ENCODE peak calls at places on chromosomes 12 and 14, in seven cellular contexts. One of them, this sample, is unnamed.

GRCh38 chr12:4555804-4556203 is 6.2 kb upstream of the DYRK4 start:
- DNase-seq in stimulated activated naive B cell treated with anti-CD40 and anti-IgM and Interleukin-4, amounts not matched to agents 10 μg/mL and 1 μg/mL and 100 μg/mL, for 72 hours: no peak
- DNase-seq in activated CD4-positive, alpha-beta T cell treated with anti-CD3 and anti-CD28 coated beads for 36 hours: no peak
- DNase-seq in T-helper 2 cell: no peak
- DNase-seq in adipocyte: no peak
- DNase-seq in stimulated activated CD8-positive, alpha-beta memory T cell treated with anti-CD3 and anti-CD28 coated beads, Interleukin-2, amount 100 ng/mL, for 48 hours: no peak
- DNase-seq in heart left ventricle: no peak
- DNase-seq in this sample: no peak

GRCh38 chr12:67578976-67579661 is 69.4 kb upstream of the DYRK2 start:
- DNase-seq in stimulated activated naive B cell treated with anti-CD40 and anti-IgM and Interleukin-4, amounts not matched to agents 10 μg/mL and 1 μg/mL and 100 μg/mL, for 72 hours: no peak
- DNase-seq in activated CD4-positive, alpha-beta T cell treated with anti-CD3 and anti-CD28 coated beads for 36 hours: peak
- DNase-seq in T-helper 2 cell: peak
- DNase-seq in adipocyte: no peak
- DNase-seq in stimulated activated CD8-positive, alpha-beta memory T cell treated with anti-CD3 and anti-CD28 coated beads, Interleukin-2, amount 100 ng/mL, for 48 hours: no peak
- DNase-seq in heart left ventricle: no peak
- DNase-seq in this sample: no peak

GRCh38 chr14:76576047-76576741 is 185.1 kb upstream of the VASH1 start:
- DNase-seq in stimulated activated naive B cell treated with anti-CD40 and anti-IgM and Interleukin-4, amounts not matched to agents 10 μg/mL and 1 μg/mL and 100 μg/mL, for 72 hours: no peak
- DNase-seq in activated CD4-positive, alpha-beta T cell treated with anti-CD3 and anti-CD28 coated beads for 36 hours: no peak
- DNase-seq in T-helper 2 cell: no peak
- DNase-seq in adipocyte: no peak
- DNase-seq in stimulated activated CD8-positive, alpha-beta memory T cell treated with anti-CD3 and anti-CD28 coated beads, Interleukin-2, amount 100 ng/mL, for 48 hours: no peak
- DNase-seq in heart left ventricle: no peak
- DNase-seq in this sample: no peak

GRCh38 chr14:49951946-49952345 is 59.1 kb downstream of the ARF6 start:
- DNase-seq in stimulated activated naive B cell treated with anti-CD40 and anti-IgM and Interleukin-4, amounts not matched to agents 10 μg/mL and 1 μg/mL and 100 μg/mL, for 72 hours: no peak
- DNase-seq in activated CD4-positive, alpha-beta T cell treated with anti-CD3 and anti-CD28 coated beads for 36 hours: no peak
- DNase-seq in T-helper 2 cell: no peak
- DNase-seq in adipocyte: no peak
- DNase-seq in stimulated activated CD8-positive, alpha-beta memory T cell treated with anti-CD3 and anti-CD28 coated beads, Interleukin-2, amount 100 ng/mL, for 48 hours: no peak
- DNase-seq in heart left ventricle: no peak
- DNase-seq in this sample: no peak

GRCh38 chr12:20451759-20452158 is 83.4 kb downstream of the PDE3A start:
- DNase-seq in stimulated activated naive B cell treated with anti-CD40 and anti-IgM and Interleukin-4, amounts not matched to agents 10 μg/mL and 1 μg/mL and 100 μg/mL, for 72 hours: no peak
- DNase-seq in activated CD4-positive, alpha-beta T cell treated with anti-CD3 and anti-CD28 coated beads for 36 hours: no peak
- DNase-seq in T-helper 2 cell: no peak
- DNase-seq in adipocyte: peak
- DNase-seq in stimulated activated CD8-positive, alpha-beta memory T cell treated with anti-CD3 and anti-CD28 coated beads, Interleukin-2, amount 100 ng/mL, for 48 hours: no peak
- DNase-seq in heart left ventricle: no peak
- DNase-seq in this sample: no peak

GRCh38 chr14:64915797-64916196 is 1.5 kb downstream of the CHURC1 start:
- DNase-seq in stimulated activated naive B cell treated with anti-CD40 and anti-IgM and Interleukin-4, amounts not matched to agents 10 μg/mL and 1 μg/mL and 100 μg/mL, for 72 hours: no peak
- DNase-seq in activated CD4-positive, alpha-beta T cell treated with anti-CD3 and anti-CD28 coated beads for 36 hours: no peak
- DNase-seq in T-helper 2 cell: no peak
- DNase-seq in adipocyte: no peak
- DNase-seq in stimulated activated CD8-positive, alpha-beta memory T cell treated with anti-CD3 and anti-CD28 coated beads, Interleukin-2, amount 100 ng/mL, for 48 hours: no peak
- DNase-seq in heart left ventricle: no peak
- DNase-seq in this sample: no peak

GRCh38 chr12:122867701-122868461 is 28.0 kb downstream of the VPS37B start:
- DNase-seq in stimulated activated naive B cell treated with anti-CD40 and anti-IgM and Interleukin-4, amounts not matched to agents 10 μg/mL and 1 μg/mL and 100 μg/mL, for 72 hours: no peak
- DNase-seq in activated CD4-positive, alpha-beta T cell treated with anti-CD3 and anti-CD28 coated beads for 36 hours: no peak
- DNase-seq in T-helper 2 cell: no peak
- DNase-seq in adipocyte: no peak
- DNase-seq in stimulated activated CD8-positive, alpha-beta memory T cell treated with anti-CD3 and anti-CD28 coated beads, Interleukin-2, amount 100 ng/mL, for 48 hours: no peak
- DNase-seq in heart left ventricle: peak
- DNase-seq in this sample: no peak

GRCh38 chr12:51059086-51059485 is 11.0 kb downstream of the LETMD1 start:
- DNase-seq in stimulated activated naive B cell treated with anti-CD40 and anti-IgM and Interleukin-4, amounts not matched to agents 10 μg/mL and 1 μg/mL and 100 μg/mL, for 72 hours: no peak
- DNase-seq in activated CD4-positive, alpha-beta T cell treated with anti-CD3 and anti-CD28 coated beads for 36 hours: no peak
- DNase-seq in T-helper 2 cell: no peak
- DNase-seq in adipocyte: no peak
- DNase-seq in stimulated activated CD8-positive, alpha-beta memory T cell treated with anti-CD3 and anti-CD28 coated beads, Interleukin-2, amount 100 ng/mL, for 48 hours: no peak
- DNase-seq in heart left ventricle: no peak
- DNase-seq in this sample: no peak

GRCh38 chr12:4272014-4272975 is 1.3 kb upstream of the CCND2 start:
- DNase-seq in stimulated activated naive B cell treated with anti-CD40 and anti-IgM and Interleukin-4, amounts not matched to agents 10 μg/mL and 1 μg/mL and 100 μg/mL, for 72 hours: peak
- DNase-seq in activated CD4-positive, alpha-beta T cell treated with anti-CD3 and anti-CD28 coated beads for 36 hours: peak
- DNase-seq in T-helper 2 cell: peak
- DNase-seq in adipocyte: peak
- DNase-seq in stimulated activated CD8-positive, alpha-beta memory T cell treated with anti-CD3 and anti-CD28 coated beads, Interleukin-2, amount 100 ng/mL, for 48 hours: peak
- DNase-seq in heart left ventricle: peak
- DNase-seq in this sample: peak

GRCh38 chr14:37830271-37830670 is 234.8 kb downstream of the TTC6 start:
- DNase-seq in stimulated activated naive B cell treated with anti-CD40 and anti-IgM and Interleukin-4, amounts not matched to agents 10 μg/mL and 1 μg/mL and 100 μg/mL, for 72 hours: no peak
- DNase-seq in activated CD4-positive, alpha-beta T cell treated with anti-CD3 and anti-CD28 coated beads for 36 hours: no peak
- DNase-seq in T-helper 2 cell: no peak
- DNase-seq in adipocyte: no peak
- DNase-seq in stimulated activated CD8-positive, alpha-beta memory T cell treated with anti-CD3 and anti-CD28 coated beads, Interleukin-2, amount 100 ng/mL, for 48 hours: no peak
- DNase-seq in heart left ventricle: no peak
- DNase-seq in this sample: no peak

GRCh38 chr12:6553051-6553868 is 2.6 kb downstream of the IFFO1 start:
- DNase-seq in stimulated activated naive B cell treated with anti-CD40 and anti-IgM and Interleukin-4, amounts not matched to agents 10 μg/mL and 1 μg/mL and 100 μg/mL, for 72 hours: no peak
- DNase-seq in activated CD4-positive, alpha-beta T cell treated with anti-CD3 and anti-CD28 coated beads for 36 hours: no peak
- DNase-seq in T-helper 2 cell: no peak
- DNase-seq in adipocyte: peak
- DNase-seq in stimulated activated CD8-positive, alpha-beta memory T cell treated with anti-CD3 and anti-CD28 coated beads, Interleukin-2, amount 100 ng/mL, for 48 hours: no peak
- DNase-seq in heart left ventricle: peak
- DNase-seq in this sample: no peak

GRCh38 chr12:42741771-42742510 is 152.4 kb upstream of the PRICKLE1 start:
- DNase-seq in stimulated activated naive B cell treated with anti-CD40 and anti-IgM and Interleukin-4, amounts not matched to agents 10 μg/mL and 1 μg/mL and 100 μg/mL, for 72 hours: no peak
- DNase-seq in activated CD4-positive, alpha-beta T cell treated with anti-CD3 and anti-CD28 coated beads for 36 hours: no peak
- DNase-seq in T-helper 2 cell: no peak
- DNase-seq in adipocyte: peak
- DNase-seq in stimulated activated CD8-positive, alpha-beta memory T cell treated with anti-CD3 and anti-CD28 coated beads, Interleukin-2, amount 100 ng/mL, for 48 hours: no peak
- DNase-seq in heart left ventricle: no peak
- DNase-seq in this sample: no peak

GRCh38 chr14:70073924-70074566 is 114.7 kb downstream of the SLC8A3 start:
- DNase-seq in stimulated activated naive B cell treated with anti-CD40 and anti-IgM and Interleukin-4, amounts not matched to agents 10 μg/mL and 1 μg/mL and 100 μg/mL, for 72 hours: peak
- DNase-seq in activated CD4-positive, alpha-beta T cell treated with anti-CD3 and anti-CD28 coated beads for 36 hours: peak
- DNase-seq in T-helper 2 cell: no peak
- DNase-seq in adipocyte: peak
- DNase-seq in stimulated activated CD8-positive, alpha-beta memory T cell treated with anti-CD3 and anti-CD28 coated beads, Interleukin-2, amount 100 ng/mL, for 48 hours: peak
- DNase-seq in heart left ventricle: peak
- DNase-seq in this sample: no peak

GRCh38 chr12:123660328-123660727 is 10.6 kb upstream of the TCTN2 start:
- DNase-seq in stimulated activated naive B cell treated with anti-CD40 and anti-IgM and Interleukin-4, amounts not matched to agents 10 μg/mL and 1 μg/mL and 100 μg/mL, for 72 hours: no peak
- DNase-seq in activated CD4-positive, alpha-beta T cell treated with anti-CD3 and anti-CD28 coated beads for 36 hours: no peak
- DNase-seq in T-helper 2 cell: no peak
- DNase-seq in adipocyte: peak
- DNase-seq in stimulated activated CD8-positive, alpha-beta memory T cell treated with anti-CD3 and anti-CD28 coated beads, Interleukin-2, amount 100 ng/mL, for 48 hours: no peak
- DNase-seq in heart left ventricle: no peak
- DNase-seq in this sample: no peak

GRCh38 chr12:90512518-90512917 is 442.5 kb downstream of the CCER1 start:
- DNase-seq in stimulated activated naive B cell treated with anti-CD40 and anti-IgM and Interleukin-4, amounts not matched to agents 10 μg/mL and 1 μg/mL and 100 μg/mL, for 72 hours: no peak
- DNase-seq in activated CD4-positive, alpha-beta T cell treated with anti-CD3 and anti-CD28 coated beads for 36 hours: no peak
- DNase-seq in T-helper 2 cell: no peak
- DNase-seq in adipocyte: no peak
- DNase-seq in stimulated activated CD8-positive, alpha-beta memory T cell treated with anti-CD3 and anti-CD28 coated beads, Interleukin-2, amount 100 ng/mL, for 48 hours: no peak
- DNase-seq in heart left ventricle: no peak
- DNase-seq in this sample: no peak

GRCh38 chr12:52821826-52822660 is 8.1 kb upstream of the KRT4 start:
- DNase-seq in stimulated activated naive B cell treated with anti-CD40 and anti-IgM and Interleukin-4, amounts not matched to agents 10 μg/mL and 1 μg/mL and 100 μg/mL, for 72 hours: no peak
- DNase-seq in activated CD4-positive, alpha-beta T cell treated with anti-CD3 and anti-CD28 coated beads for 36 hours: no peak
- DNase-seq in T-helper 2 cell: no peak
- DNase-seq in adipocyte: peak
- DNase-seq in stimulated activated CD8-positive, alpha-beta memory T cell treated with anti-CD3 and anti-CD28 coated beads, Interleukin-2, amount 100 ng/mL, for 48 hours: no peak
- DNase-seq in heart left ventricle: no peak
- DNase-seq in this sample: no peak

GRCh38 chr12:24600996-24601395 is 347.9 kb downstream of the BCAT1 start:
- DNase-seq in stimulated activated naive B cell treated with anti-CD40 and anti-IgM and Interleukin-4, amounts not matched to agents 10 μg/mL and 1 μg/mL and 100 μg/mL, for 72 hours: no peak
- DNase-seq in activated CD4-positive, alpha-beta T cell treated with anti-CD3 and anti-CD28 coated beads for 36 hours: peak
- DNase-seq in T-helper 2 cell: no peak
- DNase-seq in adipocyte: peak
- DNase-seq in stimulated activated CD8-positive, alpha-beta memory T cell treated with anti-CD3 and anti-CD28 coated beads, Interleukin-2, amount 100 ng/mL, for 48 hours: no peak
- DNase-seq in heart left ventricle: no peak
- DNase-seq in this sample: no peak

GRCh38 chr12:117000316-117000715 is 89.6 kb downstream of the FBXW8 start:
- DNase-seq in stimulated activated naive B cell treated with anti-CD40 and anti-IgM and Interleukin-4, amounts not matched to agents 10 μg/mL and 1 μg/mL and 100 μg/mL, for 72 hours: no peak
- DNase-seq in activated CD4-positive, alpha-beta T cell treated with anti-CD3 and anti-CD28 coated beads for 36 hours: no peak
- DNase-seq in T-helper 2 cell: no peak
- DNase-seq in adipocyte: no peak
- DNase-seq in stimulated activated CD8-positive, alpha-beta memory T cell treated with anti-CD3 and anti-CD28 coated beads, Interleukin-2, amount 100 ng/mL, for 48 hours: no peak
- DNase-seq in heart left ventricle: no peak
- DNase-seq in this sample: no peak

GRCh38 chr12:53078425-53079225 is 565 bp downstream of the SPRYD3 start:
- DNase-seq in stimulated activated naive B cell treated with anti-CD40 and anti-IgM and Interleukin-4, amounts not matched to agents 10 μg/mL and 1 μg/mL and 100 μg/mL, for 72 hours: no peak
- DNase-seq in activated CD4-positive, alpha-beta T cell treated with anti-CD3 and anti-CD28 coated beads for 36 hours: peak
- DNase-seq in T-helper 2 cell: no peak
- DNase-seq in adipocyte: peak
- DNase-seq in stimulated activated CD8-positive, alpha-beta memory T cell treated with anti-CD3 and anti-CD28 coated beads, Interleukin-2, amount 100 ng/mL, for 48 hours: peak
- DNase-seq in heart left ventricle: no peak
- DNase-seq in this sample: no peak

GRCh38 chr12:14602128-14602527 is 34.4 kb upstream of the PLBD1 start:
- DNase-seq in stimulated activated naive B cell treated with anti-CD40 and anti-IgM and Interleukin-4, amounts not matched to agents 10 μg/mL and 1 μg/mL and 100 μg/mL, for 72 hours: no peak
- DNase-seq in activated CD4-positive, alpha-beta T cell treated with anti-CD3 and anti-CD28 coated beads for 36 hours: no peak
- DNase-seq in T-helper 2 cell: no peak
- DNase-seq in adipocyte: no peak
- DNase-seq in stimulated activated CD8-positive, alpha-beta memory T cell treated with anti-CD3 and anti-CD28 coated beads, Interleukin-2, amount 100 ng/mL, for 48 hours: no peak
- DNase-seq in heart left ventricle: no peak
- DNase-seq in this sample: no peak

GRCh38 chr12:116684891-116685290 is 53.0 kb downstream of the SPRING1 start:
- DNase-seq in stimulated activated naive B cell treated with anti-CD40 and anti-IgM and Interleukin-4, amounts not matched to agents 10 μg/mL and 1 μg/mL and 100 μg/mL, for 72 hours: no peak
- DNase-seq in activated CD4-positive, alpha-beta T cell treated with anti-CD3 and anti-CD28 coated beads for 36 hours: no peak
- DNase-seq in T-helper 2 cell: no peak
- DNase-seq in adipocyte: no peak
- DNase-seq in stimulated activated CD8-positive, alpha-beta memory T cell treated with anti-CD3 and anti-CD28 coated beads, Interleukin-2, amount 100 ng/mL, for 48 hours: no peak
- DNase-seq in heart left ventricle: no peak
- DNase-seq in this sample: no peak

GRCh38 chr12:81022531-81022930 is 55.3 kb upstream of the ACSS3 start:
- DNase-seq in stimulated activated naive B cell treated with anti-CD40 and anti-IgM and Interleukin-4, amounts not matched to agents 10 μg/mL and 1 μg/mL and 100 μg/mL, for 72 hours: no peak
- DNase-seq in activated CD4-positive, alpha-beta T cell treated with anti-CD3 and anti-CD28 coated beads for 36 hours: no peak
- DNase-seq in T-helper 2 cell: no peak
- DNase-seq in adipocyte: no peak
- DNase-seq in stimulated activated CD8-positive, alpha-beta memory T cell treated with anti-CD3 and anti-CD28 coated beads, Interleukin-2, amount 100 ng/mL, for 48 hours: no peak
- DNase-seq in heart left ventricle: no peak
- DNase-seq in this sample: no peak

GRCh38 chr12:108724054-108724889 is 7.0 kb downstream of the CORO1C start:
- DNase-seq in stimulated activated naive B cell treated with anti-CD40 and anti-IgM and Interleukin-4, amounts not matched to agents 10 μg/mL and 1 μg/mL and 100 μg/mL, for 72 hours: no peak
- DNase-seq in activated CD4-positive, alpha-beta T cell treated with anti-CD3 and anti-CD28 coated beads for 36 hours: peak
- DNase-seq in T-helper 2 cell: no peak
- DNase-seq in adipocyte: no peak
- DNase-seq in stimulated activated CD8-positive, alpha-beta memory T cell treated with anti-CD3 and anti-CD28 coated beads, Interleukin-2, amount 100 ng/mL, for 48 hours: no peak
- DNase-seq in heart left ventricle: no peak
- DNase-seq in this sample: no peak

GRCh38 chr14:52011557-52011956 is 22.2 kb downstream of the RTRAF start:
- DNase-seq in stimulated activated naive B cell treated with anti-CD40 and anti-IgM and Interleukin-4, amounts not matched to agents 10 μg/mL and 1 μg/mL and 100 μg/mL, for 72 hours: no peak
- DNase-seq in activated CD4-positive, alpha-beta T cell treated with anti-CD3 and anti-CD28 coated beads for 36 hours: no peak
- DNase-seq in T-helper 2 cell: no peak
- DNase-seq in adipocyte: no peak
- DNase-seq in stimulated activated CD8-positive, alpha-beta memory T cell treated with anti-CD3 and anti-CD28 coated beads, Interleukin-2, amount 100 ng/mL, for 48 hours: no peak
- DNase-seq in heart left ventricle: no peak
- DNase-seq in this sample: no peak

GRCh38 chr14:51776102-51776894 is 84.1 kb upstream of the GNG2 start:
- DNase-seq in stimulated activated naive B cell treated with anti-CD40 and anti-IgM and Interleukin-4, amounts not matched to agents 10 μg/mL and 1 μg/mL and 100 μg/mL, for 72 hours: peak
- DNase-seq in activated CD4-positive, alpha-beta T cell treated with anti-CD3 and anti-CD28 coated beads for 36 hours: peak
- DNase-seq in T-helper 2 cell: peak
- DNase-seq in adipocyte: peak
- DNase-seq in stimulated activated CD8-positive, alpha-beta memory T cell treated with anti-CD3 and anti-CD28 coated beads, Interleukin-2, amount 100 ng/mL, for 48 hours: peak
- DNase-seq in heart left ventricle: no peak
- DNase-seq in this sample: no peak

This sample was measured in T-helper 17 cell.